ENCODE peak calls at places on chromosomes 5 and 9, in five cellular contexts. U is GM12878, Y is H9, C is GM23338, E is GM23248. Q is an unnamed sample. For H4K20me1, the result is how much of the 10 kb centered on the place peaks cover.

GRCh38 chr9:70081120-70081495 is 37.5 kb downstream of the MAMDC2 start:
- DNase-seq in U (no peak), Y (no peak), C (no peak), E (peak), Q (no peak)

GRCh38 chr9:32886021-32886420 is 102.7 kb downstream of the TMEM215 start:
- DNase-seq in U (no peak), Y (no peak), C (no peak), E (no peak), Q (no peak)

GRCh38 chr5:37552770-37553719 is 173.9 kb downstream of the WDR70 start:
- DNase-seq in U (no peak), Y (no peak), C (peak), E (no peak), Q (no peak)

GRCh38 chr5:160315968-160316367 is 3.6 kb upstream of the CCNJL start:
- DNase-seq in U (no peak), Y (no peak), C (no peak), E (no peak), Q (peak)

GRCh38 chr9:125169889-125170288 is 19.7 kb downstream of the PPP6C start:
- DNase-seq in U (no peak), Y (no peak), C (no peak), E (no peak), Q (no peak)

GRCh38 chr5:124755565-124755964 is 9.1 kb upstream of the ZNF608 start:
- DNase-seq in U (no peak), Y (no peak), C (no peak), E (peak), Q (no peak)

GRCh38 chr5:68258531-68258930 is 43.0 kb downstream of the PIK3R1 start:
- DNase-seq in U (no peak), Y (no peak), C (no peak), E (no peak), Q (no peak)

GRCh38 chr5:111865356-111865755 is 108.4 kb upstream of the NREP start:
- DNase-seq in U (no peak), Y (no peak), C (no peak), E (peak), Q (no peak)

GRCh38 chr5:80963966-80964481 is 3.9 kb downstream of the RASGRF2 start:
- DNase-seq in U (no peak), Y (no peak), C (no peak), E (no peak), Q (no peak)

GRCh38 chr5:125575561-125576504 is 829.4 kb upstream of the ZNF608 start:
- DNase-seq in U (no peak), Y (peak), C (peak), E (no peak), Q (no peak)

GRCh38 chr5:148960070-148960769 is 102.6 kb downstream of the SH3TC2 start:
- DNase-seq in U (no peak), Y (no peak), C (no peak), E (no peak), Q (no peak)

GRCh38 chr9:122827759-122828090 is 663 bp downstream of the PDCL start:
- DNase-seq in U (no peak), Y (no peak), C (peak), E (peak), Q (no peak)

GRCh38 chr5:171989946-171990712 is 16.3 kb downstream of the FBXW11 start:
- DNase-seq in U (no peak), Y (no peak), C (no peak), E (peak), Q (no peak)

GRCh38 chr5:171989276-171989675 is 17.2 kb downstream of the FBXW11 start:
- DNase-seq in U (peak), Y (no peak), C (no peak), E (no peak), Q (no peak)

GRCh38 chr5:171990713-171991015 is 15.8 kb downstream of the FBXW11 start:
- DNase-seq in U (no peak), Y (no peak), C (no peak), E (no peak), Q (no peak)

GRCh38 chr5:171984748-171985419 is 21.6 kb downstream of the FBXW11 start:
- DNase-seq in U (no peak), Y (no peak), C (no peak), E (peak), Q (no peak)

GRCh38 chr5:171986772-171987171 is 19.7 kb downstream of the FBXW11 start:
- DNase-seq in U (no peak), Y (no peak), C (peak), E (no peak), Q (no peak)
- H4K20me1 ChIP-seq in U (under half), Y (under half), C (under half), E (under half), Q (under half)

GRCh38 chr9:134061019-134061687 is 6.7 kb downstream of the BRD3 start:
- DNase-seq in U (no peak), Y (peak), C (no peak), E (no peak), Q (no peak)

GRCh38 chr9:134059188-134059641 is 8.6 kb downstream of the BRD3 start:
- DNase-seq in U (no peak), Y (peak), C (no peak), E (no peak), Q (no peak)

GRCh38 chr9:134061688-134062371 is 6.0 kb downstream of the BRD3 start:
- DNase-seq in U (no peak), Y (peak), C (no peak), E (no peak), Q (no peak)

GRCh38 chr9:134059661-134060395 is 8.0 kb downstream of the BRD3 start:
- DNase-seq in U (peak), Y (peak), C (no peak), E (no peak), Q (peak)

GRCh38 chr9:134060546-134060945 is 7.3 kb downstream of the BRD3 start:
- DNase-seq in U (no peak), Y (no peak), C (no peak), E (no peak), Q (no peak)
- H4K20me1 ChIP-seq in U (under half), Y (under half), C (half or more), E (under half), Q (under half)

DNA sequence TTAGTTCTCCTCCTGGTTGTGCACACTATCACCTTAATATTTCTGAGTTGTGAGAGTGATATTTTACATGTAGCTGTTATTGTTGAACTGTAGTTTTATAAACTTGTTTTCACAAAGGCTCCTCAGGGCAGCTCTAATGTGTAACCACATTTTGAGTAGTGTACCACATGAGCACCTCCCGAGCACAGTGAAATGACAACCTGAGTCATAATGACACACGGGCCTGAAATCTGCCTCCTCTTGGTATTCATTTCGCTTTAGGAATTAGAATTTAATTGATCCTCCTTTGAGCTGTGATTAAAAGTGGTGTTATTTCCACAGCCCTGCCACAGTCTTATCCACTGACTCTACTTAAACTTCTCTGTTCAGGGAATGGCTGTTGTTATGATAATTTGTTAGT is 7.9 kb downstream of the MTRR start:
- DNase-seq in U (no peak), Y (no peak), C (no peak), E (peak), Q (no peak)
- H4K20me1 ChIP-seq in U (under half), Y (under half), C (under half), E (under half), Q (half or more)

GRCh38 chr9:37025381-37026084 is 8.5 kb downstream of the PAX5 start:
- DNase-seq in U (no peak), Y (peak), C (peak), E (peak), Q (no peak)
- H4K20me1 ChIP-seq in U (under half), Y (under half), C (under half), E (under half), Q (under half)

DNA sequence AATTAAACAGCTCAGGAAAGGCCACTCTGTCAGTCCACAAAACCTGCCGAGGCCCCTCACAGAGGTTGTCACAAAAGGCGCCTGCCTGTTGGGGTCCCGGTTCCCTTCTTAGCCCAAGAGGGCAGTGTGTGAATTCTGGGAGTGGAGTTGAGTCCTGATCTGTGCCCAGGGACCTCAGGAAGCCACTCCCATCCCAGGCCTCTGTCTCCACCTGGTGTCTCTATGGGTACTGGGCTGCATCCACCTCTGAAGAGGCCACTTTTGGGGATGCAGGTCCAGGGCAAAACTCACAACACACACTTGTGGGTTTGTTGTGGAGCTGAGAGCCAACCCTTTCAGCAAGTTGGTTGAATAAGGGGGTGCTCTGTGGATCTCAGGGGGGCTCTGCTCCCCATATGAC is 74.3 kb upstream of the STXBP1 start:
- DNase-seq in U (no peak), Y (peak), C (peak), E (no peak), Q (no peak)
- H4K20me1 ChIP-seq in U (under half), Y (under half), C (under half), E (under half), Q (under half)

GRCh38 chr5:32126691-32127090 is 47.4 kb downstream of the GOLPH3 start:
- DNase-seq in U (no peak), Y (no peak), C (no peak), E (no peak), Q (no peak)

GRCh38 chr5:32123889-32124676 is 50.0 kb downstream of the GOLPH3 start:
- DNase-seq in U (no peak), Y (no peak), C (no peak), E (no peak), Q (no peak)

GRCh38 chr5:32129074-32129598 is 45.0 kb downstream of the GOLPH3 start:
- DNase-seq in U (no peak), Y (no peak), C (no peak), E (no peak), Q (no peak)

GRCh38 chr5:32130865-32131264 is 43.3 kb downstream of the GOLPH3 start:
- DNase-seq in U (no peak), Y (no peak), C (no peak), E (no peak), Q (no peak)

GRCh38 chr5:32127759-32128158 is 46.4 kb downstream of the GOLPH3 start:
- DNase-seq in U (no peak), Y (no peak), C (peak), E (no peak), Q (no peak)
- H4K20me1 ChIP-seq in U (under half), Y (under half), C (under half), E (under half), Q (under half)

GRCh38 chr5:131368866-131369265 is 105.0 kb downstream of the CDC42SE2 start:
- DNase-seq in U (no peak), Y (no peak), C (no peak), E (no peak), Q (no peak)
- H4K20me1 ChIP-seq in U (under half), Y (under half), C (under half), E (under half), Q (under half)

Q was measured in MM.1S.